ENCODE peak calls at places on chromosomes 1 and 21, in eight cellular contexts. One of them, this sample, is unnamed.

GRCh38 chr1:1291611-1292441 is 11.6 kb downstream of the SCNN1D start:
- DNase-seq in epithelial cell of esophagus: peak; percentile 86
- DNase-seq in lower lobe of right lung: peak; percentile 78
- DNase-seq in activated CD4-positive, alpha-beta T cell treated with anti-CD3 and anti-CD28 coated beads, Interleukin-2, amount 50 U/mL, for 1 hour: peak; percentile 70
- DNase-seq in NCI-H1105: peak; percentile 78
- DNase-seq in CD8-positive, alpha-beta T cell: peak; percentile 55
- DNase-seq in adrenal gland: peak; percentile 81
- DNase-seq in GM18507: peak; percentile 77
- DNase-seq in this sample: peak; percentile 38

GRCh38 chr1:113003751-113004690 is 48.0 kb upstream of the SLC16A1 start:
- DNase-seq in activated CD4-positive, alpha-beta T cell treated with anti-CD3 and anti-CD28 coated beads, Interleukin-2, amount 50 U/mL, for 1 hour: no peak
- DNase-seq in NCI-H1105: no peak
- DNase-seq in GM18507: no peak
- DNase-seq in epithelial cell of esophagus: no peak
- DNase-seq in CD8-positive, alpha-beta T cell: no peak
- DNase-seq in adrenal gland: no peak
- DNase-seq in lower lobe of right lung: no peak
- DNase-seq in this sample: no peak

GRCh38 chr1:212040629-212041028 is 5.1 kb downstream of the DTL start:
- DNase-seq in epithelial cell of esophagus: peak; percentile 32
- DNase-seq in activated CD4-positive, alpha-beta T cell treated with anti-CD3 and anti-CD28 coated beads, Interleukin-2, amount 50 U/mL, for 1 hour: no peak
- DNase-seq in NCI-H1105: no peak
- DNase-seq in CD8-positive, alpha-beta T cell: no peak
- DNase-seq in adrenal gland: no peak
- DNase-seq in lower lobe of right lung: no peak
- DNase-seq in GM18507: no peak
- DNase-seq in this sample: no peak

GRCh38 chr1:236728752-236729151 is 42.5 kb downstream of the ACTN2 start:
- DNase-seq in adrenal gland: no peak
- DNase-seq in activated CD4-positive, alpha-beta T cell treated with anti-CD3 and anti-CD28 coated beads, Interleukin-2, amount 50 U/mL, for 1 hour: no peak
- DNase-seq in NCI-H1105: no peak
- DNase-seq in GM18507: no peak
- DNase-seq in lower lobe of right lung: no peak
- DNase-seq in epithelial cell of esophagus: no peak
- DNase-seq in CD8-positive, alpha-beta T cell: no peak
- DNase-seq in this sample: no peak

GRCh38 chr1:181394766-181395165 is 88.6 kb upstream of the CACNA1E start:
- DNase-seq in GM18507: no peak
- DNase-seq in NCI-H1105: no peak
- DNase-seq in lower lobe of right lung: no peak
- DNase-seq in epithelial cell of esophagus: no peak
- DNase-seq in CD8-positive, alpha-beta T cell: no peak
- DNase-seq in activated CD4-positive, alpha-beta T cell treated with anti-CD3 and anti-CD28 coated beads, Interleukin-2, amount 50 U/mL, for 1 hour: no peak
- DNase-seq in adrenal gland: no peak
- DNase-seq in this sample: no peak

GRCh38 chr1:85134583-85135455 is 66.0 kb downstream of the SYDE2 start:
- DNase-seq in CD8-positive, alpha-beta T cell: no peak
- DNase-seq in lower lobe of right lung: peak; percentile 69
- DNase-seq in NCI-H1105: no peak
- DNase-seq in GM18507: no peak
- DNase-seq in activated CD4-positive, alpha-beta T cell treated with anti-CD3 and anti-CD28 coated beads, Interleukin-2, amount 50 U/mL, for 1 hour: no peak
- DNase-seq in epithelial cell of esophagus: peak; percentile 78
- DNase-seq in adrenal gland: no peak
- DNase-seq in this sample: no peak

GRCh38 chr1:55362558-55362957 is 147.4 kb upstream of the USP24 start:
- DNase-seq in lower lobe of right lung: no peak
- DNase-seq in CD8-positive, alpha-beta T cell: no peak
- DNase-seq in activated CD4-positive, alpha-beta T cell treated with anti-CD3 and anti-CD28 coated beads, Interleukin-2, amount 50 U/mL, for 1 hour: no peak
- DNase-seq in adrenal gland: no peak
- DNase-seq in NCI-H1105: no peak
- DNase-seq in GM18507: no peak
- DNase-seq in epithelial cell of esophagus: peak; percentile 38
- DNase-seq in this sample: no peak

GRCh38 chr1:2867861-2868260 is 66.4 kb upstream of the TTC34 start:
- DNase-seq in epithelial cell of esophagus: no peak
- DNase-seq in CD8-positive, alpha-beta T cell: no peak
- DNase-seq in activated CD4-positive, alpha-beta T cell treated with anti-CD3 and anti-CD28 coated beads, Interleukin-2, amount 50 U/mL, for 1 hour: no peak
- DNase-seq in lower lobe of right lung: no peak
- DNase-seq in NCI-H1105: no peak
- DNase-seq in adrenal gland: no peak
- DNase-seq in GM18507: no peak
- DNase-seq in this sample: no peak

GRCh38 chr1:61012365-61012764 is 70.0 kb upstream of the NFIA start:
- DNase-seq in activated CD4-positive, alpha-beta T cell treated with anti-CD3 and anti-CD28 coated beads, Interleukin-2, amount 50 U/mL, for 1 hour: no peak
- DNase-seq in GM18507: no peak
- DNase-seq in epithelial cell of esophagus: no peak
- DNase-seq in lower lobe of right lung: no peak
- DNase-seq in NCI-H1105: no peak
- DNase-seq in adrenal gland: no peak
- DNase-seq in CD8-positive, alpha-beta T cell: no peak
- DNase-seq in this sample: no peak

GRCh38 chr1:230163205-230163604 is 96.2 kb downstream of the GALNT2 start:
- DNase-seq in adrenal gland: peak; percentile 62
- DNase-seq in activated CD4-positive, alpha-beta T cell treated with anti-CD3 and anti-CD28 coated beads, Interleukin-2, amount 50 U/mL, for 1 hour: no peak
- DNase-seq in GM18507: no peak
- DNase-seq in CD8-positive, alpha-beta T cell: no peak
- DNase-seq in NCI-H1105: no peak
- DNase-seq in epithelial cell of esophagus: peak; percentile 48
- DNase-seq in lower lobe of right lung: no peak
- DNase-seq in this sample: no peak

GRCh38 chr1:40711465-40712404 is 20.2 kb downstream of the NFYC start:
- DNase-seq in epithelial cell of esophagus: peak; percentile 96
- DNase-seq in GM18507: no peak
- DNase-seq in CD8-positive, alpha-beta T cell: no peak
- DNase-seq in lower lobe of right lung: no peak
- DNase-seq in activated CD4-positive, alpha-beta T cell treated with anti-CD3 and anti-CD28 coated beads, Interleukin-2, amount 50 U/mL, for 1 hour: no peak
- DNase-seq in NCI-H1105: no peak
- DNase-seq in adrenal gland: no peak
- DNase-seq in this sample: no peak

GRCh38 chr21:45548711-45549491 is 6.7 kb upstream of the SLC19A1 start:
- DNase-seq in adrenal gland: peak; percentile 18
- DNase-seq in CD8-positive, alpha-beta T cell: no peak
- DNase-seq in epithelial cell of esophagus: no peak
- DNase-seq in NCI-H1105: no peak
- DNase-seq in lower lobe of right lung: peak; percentile 32
- DNase-seq in GM18507: no peak
- DNase-seq in activated CD4-positive, alpha-beta T cell treated with anti-CD3 and anti-CD28 coated beads, Interleukin-2, amount 50 U/mL, for 1 hour: no peak
- DNase-seq in this sample: no peak

GRCh38 chr1:3772715-3773571 is at the start of gene SMIM1:
- DNase-seq in lower lobe of right lung: peak; percentile 62
- DNase-seq in GM18507: no peak
- DNase-seq in NCI-H1105: no peak
- DNase-seq in epithelial cell of esophagus: no peak
- DNase-seq in CD8-positive, alpha-beta T cell: no peak
- DNase-seq in activated CD4-positive, alpha-beta T cell treated with anti-CD3 and anti-CD28 coated beads, Interleukin-2, amount 50 U/mL, for 1 hour: no peak
- DNase-seq in adrenal gland: no peak
- DNase-seq in this sample: no peak

GRCh38 chr1:983736-984475 is 2.0 kb upstream of the PERM1 start:
- DNase-seq in CD8-positive, alpha-beta T cell: peak; percentile 50
- DNase-seq in NCI-H1105: no peak
- DNase-seq in epithelial cell of esophagus: no peak
- DNase-seq in lower lobe of right lung: no peak
- DNase-seq in GM18507: no peak
- DNase-seq in adrenal gland: peak; percentile 54
- DNase-seq in activated CD4-positive, alpha-beta T cell treated with anti-CD3 and anti-CD28 coated beads, Interleukin-2, amount 50 U/mL, for 1 hour: peak; percentile 65
- DNase-seq in this sample: no peak

GRCh38 chr1:44720281-44720680 is 10.7 kb downstream of the RNU5D-1 start:
- DNase-seq in GM18507: no peak
- DNase-seq in activated CD4-positive, alpha-beta T cell treated with anti-CD3 and anti-CD28 coated beads, Interleukin-2, amount 50 U/mL, for 1 hour: no peak
- DNase-seq in lower lobe of right lung: no peak
- DNase-seq in CD8-positive, alpha-beta T cell: no peak
- DNase-seq in NCI-H1105: no peak
- DNase-seq in adrenal gland: no peak
- DNase-seq in epithelial cell of esophagus: no peak
- DNase-seq in this sample: no peak

GRCh38 chr1:232841823-232842565 is 36.8 kb downstream of the MAP10 start:
- DNase-seq in adrenal gland: no peak
- DNase-seq in GM18507: no peak
- DNase-seq in activated CD4-positive, alpha-beta T cell treated with anti-CD3 and anti-CD28 coated beads, Interleukin-2, amount 50 U/mL, for 1 hour: no peak
- DNase-seq in lower lobe of right lung: no peak
- DNase-seq in CD8-positive, alpha-beta T cell: no peak
- DNase-seq in NCI-H1105: no peak
- DNase-seq in epithelial cell of esophagus: no peak
- DNase-seq in this sample: no peak

GRCh38 chr1:212410231-212410825 is 4.4 kb downstream of the PACC1 start:
- DNase-seq in activated CD4-positive, alpha-beta T cell treated with anti-CD3 and anti-CD28 coated beads, Interleukin-2, amount 50 U/mL, for 1 hour: no peak
- DNase-seq in epithelial cell of esophagus: no peak
- DNase-seq in CD8-positive, alpha-beta T cell: no peak
- DNase-seq in GM18507: no peak
- DNase-seq in lower lobe of right lung: no peak
- DNase-seq in adrenal gland: no peak
- DNase-seq in NCI-H1105: no peak
- DNase-seq in this sample: no peak

GRCh38 chr21:17613242-17613676 is 558 bp upstream of the BTG3 start:
- DNase-seq in adrenal gland: peak; percentile 52
- DNase-seq in epithelial cell of esophagus: no peak
- DNase-seq in NCI-H1105: no peak
- DNase-seq in activated CD4-positive, alpha-beta T cell treated with anti-CD3 and anti-CD28 coated beads, Interleukin-2, amount 50 U/mL, for 1 hour: no peak
- DNase-seq in GM18507: no peak
- DNase-seq in lower lobe of right lung: peak; percentile 87
- DNase-seq in CD8-positive, alpha-beta T cell: no peak
- DNase-seq in this sample: peak; percentile 34

GRCh38 chr1:25697426-25698220 is 81.0 kb downstream of the MAN1C1 start:
- DNase-seq in CD8-positive, alpha-beta T cell: peak; percentile 27
- DNase-seq in NCI-H1105: no peak
- DNase-seq in epithelial cell of esophagus: peak; percentile 74
- DNase-seq in GM18507: no peak
- DNase-seq in adrenal gland: no peak
- DNase-seq in lower lobe of right lung: no peak
- DNase-seq in activated CD4-positive, alpha-beta T cell treated with anti-CD3 and anti-CD28 coated beads, Interleukin-2, amount 50 U/mL, for 1 hour: peak; percentile 24
- DNase-seq in this sample: no peak